ENCODE peak calls at places on chromosomes 2 and 18, in nine cellular contexts. X is mammary epithelial cell, V is uterus, K is Peyer's patch, Z is A673, P is ovary, H is psoas muscle, F is HepG2, A is breast epithelium. G is an unnamed sample. For H3K4me1 and H3K9me3, the result is how much of the 10 kb centered on the place peaks cover.

GRCh38 chr2:238872026-238872425 is 24.1 kb downstream of the TWIST2 start:
- DNase-seq in F (no peak), A (no peak), H (no peak), Z (no peak), V (no peak), P (no peak), K (no peak), X (no peak), G (no peak)

GRCh38 chr2:121596221-121597080 is 52.8 kb downstream of the CLASP1 start:
- DNase-seq in X (peak), H (no peak), P (peak), A (no peak), F (peak), V (no peak), K (peak), Z (peak), G (peak)

GRCh38 chr2:113755690-113756063 is 765 bp downstream of the SLC35F5 start:
- DNase-seq in K (peak), A (no peak), P (no peak), F (peak), Z (peak), H (no peak), V (no peak), X (peak), G (no peak)

GRCh38 chr2:174681983-174682577 is 82.2 kb downstream of the CHRNA1 start:
- DNase-seq in Z (no peak), P (peak), V (peak), F (no peak), K (peak), H (peak), A (no peak), X (no peak), G (peak)

GRCh38 chr2:227325824-227326195 is 759 bp downstream of the MFF start:
- DNase-seq in V (no peak), K (peak), P (peak), H (no peak), A (no peak), Z (peak), X (peak), F (peak), G (peak)

GRCh38 chr2:240500561-240501423 is 57.0 kb downstream of the ANKMY1 start:
- DNase-seq in F (no peak), P (no peak), X (no peak), K (no peak), Z (no peak), H (no peak), V (peak), A (no peak), G (peak)

GRCh38 chr2:32756074-32756727 is 128.4 kb downstream of the TTC27 start:
- DNase-seq in Z (no peak), F (no peak), P (no peak), H (no peak), X (no peak), V (no peak), A (no peak), K (no peak), G (no peak)

GRCh38 chr2:99881901-99882591 is 260.3 kb downstream of the AFF3 start:
- DNase-seq in K (no peak), A (no peak), X (peak), H (no peak), Z (peak), F (no peak), V (peak), P (no peak), G (no peak)

GRCh38 chr2:181952413-181953226 is 33.0 kb upstream of the PPP1R1C start:
- DNase-seq in V (no peak), X (no peak), Z (no peak), P (no peak), H (no peak), A (no peak), K (no peak), F (no peak), G (no peak)

GRCh38 chr2:219707496-219708285 is 80.3 kb downstream of the SLC4A3 start:
- DNase-seq in K (no peak), H (no peak), Z (no peak), V (no peak), X (no peak), F (no peak), A (no peak), P (no peak), G (no peak)

GRCh38 chr2:187500585-187501359 is 52.7 kb upstream of the CALCRL start:
- DNase-seq in K (no peak), V (no peak), Z (peak), P (no peak), A (no peak), F (peak), X (no peak), H (no peak), G (no peak)

GRCh38 chr2:212863185-212863588 is 288.2 kb downstream of the IKZF2 start:
- DNase-seq in A (no peak), X (peak), Z (peak), K (no peak), V (no peak), H (no peak), F (peak), P (no peak), G (peak)

GRCh38 chr18:69539404-69539803 is 138.7 kb downstream of the DOK6 start:
- DNase-seq in A (no peak), F (no peak), V (no peak), P (no peak), H (no peak), X (no peak), K (no peak), Z (no peak), G (no peak)

GRCh38 chr2:162030363-162030762 is 43.7 kb downstream of the DPP4 start:
- DNase-seq in Z (no peak), H (no peak), F (no peak), K (no peak), P (no peak), A (no peak), V (no peak), X (no peak), G (no peak)

GRCh38 chr2:162025121-162025911 is 48.7 kb downstream of the DPP4 start:
- DNase-seq in F (no peak), X (no peak), H (no peak), P (no peak), Z (no peak), V (no peak), A (no peak), K (no peak), G (no peak)

DNA sequence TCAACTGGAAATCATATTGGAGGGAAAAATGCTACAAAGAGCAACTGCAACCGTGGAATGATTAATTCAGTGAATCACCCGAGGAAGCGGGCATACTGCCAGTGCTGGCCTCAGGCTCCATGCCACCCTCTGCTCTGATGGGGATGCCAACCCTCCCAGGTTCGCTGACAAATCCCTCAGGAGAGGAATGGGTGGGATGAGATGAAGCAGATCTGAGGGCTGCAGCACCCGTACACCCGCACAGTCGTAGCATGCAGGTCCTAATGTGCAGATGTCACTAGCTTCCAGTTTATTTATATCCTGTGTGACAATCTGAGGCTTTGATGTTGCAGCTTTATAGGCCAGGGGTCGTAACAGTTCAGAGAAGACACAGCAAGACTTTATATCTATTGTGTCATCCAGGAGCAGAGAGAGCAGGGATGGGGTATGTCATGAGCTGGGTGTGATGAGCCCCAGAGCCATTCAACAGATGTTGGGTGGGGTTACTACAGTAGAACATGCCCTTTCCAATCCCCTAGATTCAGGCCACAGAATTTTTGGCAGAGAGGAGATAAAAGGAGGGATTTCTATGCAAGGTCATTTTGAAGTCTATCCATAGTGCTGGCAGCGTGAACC is 44.6 kb downstream of the DPP4 start:
- DNase-seq in F (peak), V (peak), H (peak), A (no peak), X (peak), K (no peak), P (no peak), Z (peak), G (no peak)
- H3K4me1 ChIP-seq in F (under half), V (under half), H (under half), A (under half), X (under half), K (under half), P (under half), Z (under half), G (under half)

DNA sequence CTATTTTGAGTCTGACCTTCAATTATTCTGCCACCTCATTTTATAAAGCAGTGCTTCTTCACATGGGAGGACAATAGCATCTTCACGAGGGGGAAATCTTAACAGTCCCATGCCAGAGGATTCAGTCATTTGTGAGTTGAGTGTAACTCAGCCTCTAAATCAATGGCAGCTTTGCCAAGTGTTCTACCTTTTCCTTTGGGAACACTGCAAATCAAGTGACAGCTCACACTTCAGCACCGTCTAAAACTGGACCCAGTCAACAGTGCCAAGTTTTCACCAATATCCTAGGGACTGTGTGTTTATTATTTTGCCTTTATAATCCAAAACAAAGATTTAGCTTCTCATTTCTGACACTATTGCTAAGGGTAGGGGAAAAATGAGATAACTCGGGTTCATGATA is 133.6 kb downstream of the FIGN start:
- DNase-seq in K (no peak), V (no peak), P (no peak), H (no peak), A (no peak), Z (no peak), F (no peak), X (no peak), G (no peak)
- H3K27ac ChIP-seq in K (no peak), V (no peak), P (no peak), H (no peak), A (no peak), Z (no peak), F (no peak), X (no peak), G (no peak)

DNA sequence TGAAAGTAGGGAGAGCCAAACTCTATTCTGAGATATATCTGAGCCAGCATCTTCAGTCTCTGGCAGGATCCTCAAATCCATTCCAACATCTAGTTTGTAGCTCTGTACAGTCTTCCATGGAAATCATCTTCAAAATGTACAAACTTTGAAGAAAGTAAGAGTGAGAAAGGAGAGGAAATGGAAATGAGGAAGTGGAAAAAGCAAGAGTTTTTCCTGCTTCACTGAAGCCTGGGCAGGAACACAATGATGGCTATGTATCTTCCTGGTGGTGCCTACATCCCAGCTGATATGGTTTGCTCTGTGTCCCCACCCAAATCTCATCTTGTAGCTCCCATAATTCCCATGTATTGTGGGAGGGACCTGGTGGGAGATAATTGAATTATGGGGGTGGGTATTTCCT is 4.1 kb upstream of the RPIA start:
- DNase-seq in V (no peak), X (no peak), Z (no peak), P (no peak), H (no peak), K (no peak), F (no peak), A (no peak), G (no peak)
- H3K9me3 ChIP-seq in V (under half), X (under half), Z (under half), P (under half), H (under half), K (under half), F (under half), A (under half), G (under half)

DNA sequence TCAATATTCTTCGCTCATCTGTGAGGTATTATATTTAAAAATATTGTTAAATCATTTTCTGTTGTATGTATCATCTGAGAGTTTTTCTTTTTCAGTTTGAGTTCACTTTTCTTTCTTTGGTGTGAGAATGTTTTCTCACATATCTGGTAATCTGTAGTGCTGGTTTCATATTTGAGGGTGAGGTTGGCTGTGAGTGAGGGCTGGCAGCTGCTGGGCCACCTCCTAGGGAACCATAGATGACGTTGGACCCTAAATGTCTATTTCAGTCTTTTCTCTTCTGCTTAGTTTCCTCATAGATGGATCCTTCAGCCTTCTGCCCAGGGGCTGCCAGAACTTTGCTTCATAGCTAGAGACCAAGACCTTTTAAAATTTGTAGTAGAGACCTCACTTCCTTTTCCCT is 33.5 kb downstream of the MGAT5 start:
- DNase-seq in A (no peak), X (no peak), H (no peak), F (no peak), P (no peak), Z (no peak), V (no peak), K (no peak), G (no peak)
- H3K4me1 ChIP-seq in A (under half), X (under half), H (under half), F (under half), P (under half), Z (under half), V (under half), K (under half), G (under half)

GRCh38 chr2:37742286-37742685 is 70.8 kb upstream of the CDC42EP3 start:
- DNase-seq in F (no peak), H (no peak), K (no peak), Z (no peak), A (no peak), V (no peak), X (no peak), P (no peak), G (no peak)
- H3K27ac ChIP-seq in F (no peak), H (no peak), K (no peak), Z (no peak), A (no peak), V (peak), X (no peak), P (no peak), G (no peak)

GRCh38 chr18:78127041-78127440 is 852.6 kb upstream of the SALL3 start:
- DNase-seq in A (no peak), V (no peak), H (no peak), Z (no peak), K (no peak), F (no peak), X (no peak), P (no peak), G (no peak)

GRCh38 chr18:78126106-78126505 is 853.5 kb upstream of the SALL3 start:
- DNase-seq in X (no peak), F (no peak), V (no peak), H (no peak), K (no peak), Z (no peak), A (no peak), P (no peak), G (no peak)

GRCh38 chr18:78123144-78123909 is 856.3 kb upstream of the SALL3 start:
- DNase-seq in F (no peak), K (no peak), V (no peak), Z (no peak), A (no peak), P (no peak), X (no peak), H (no peak), G (no peak)

GRCh38 chr18:78125497-78125896 is 854.1 kb upstream of the SALL3 start:
- DNase-seq in F (no peak), Z (no peak), V (no peak), A (no peak), P (no peak), H (no peak), K (no peak), X (no peak), G (no peak)

DNA sequence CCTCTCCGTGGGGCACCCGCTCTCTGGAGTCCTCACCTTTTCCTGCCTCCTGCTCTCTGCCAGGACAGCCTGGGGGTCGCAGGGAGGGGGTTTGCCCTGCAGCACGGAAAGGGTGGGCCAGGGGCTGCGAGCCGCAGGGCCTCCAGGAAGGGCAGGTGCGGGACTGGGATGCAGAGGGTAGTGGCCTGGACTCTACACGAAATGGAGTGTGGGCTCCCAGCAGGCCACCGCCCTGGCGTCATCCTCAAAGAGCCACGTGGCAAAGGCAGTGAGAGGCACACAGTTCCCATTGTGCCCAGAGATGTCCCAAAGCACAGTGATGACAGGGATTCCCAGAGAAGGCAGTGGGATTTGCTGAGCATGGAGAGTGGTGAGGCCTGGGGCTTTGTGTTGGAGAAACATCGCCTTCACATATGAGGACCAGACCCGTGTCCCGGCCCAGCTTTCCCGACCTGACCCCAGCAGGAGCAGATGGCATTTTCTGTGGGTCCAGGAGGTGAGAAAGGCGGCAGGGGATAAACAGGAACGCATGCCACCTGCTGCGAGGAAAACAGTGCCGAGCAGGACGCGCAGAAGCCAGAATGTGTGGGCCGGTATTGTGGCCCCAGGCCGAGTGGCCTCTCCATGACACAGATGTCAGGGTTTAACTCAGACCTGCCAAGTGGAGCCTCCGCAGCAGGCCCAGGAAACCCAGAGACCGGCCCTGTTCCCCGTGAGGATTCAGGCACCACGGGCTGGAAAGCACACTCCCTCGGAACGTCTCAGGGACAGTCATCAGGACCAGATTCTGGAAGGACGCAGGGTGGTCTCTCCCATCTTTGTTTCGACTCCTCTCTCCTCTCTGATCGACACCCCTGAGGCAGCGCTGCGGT is 855.5 kb upstream of the SALL3 start:
- DNase-seq in X (no peak), V (no peak), Z (no peak), K (no peak), A (no peak), H (no peak), F (no peak), P (no peak), G (no peak)
- H3K9me3 ChIP-seq in X (half or more), V (under half), Z (half or more), K (under half), A (under half), H (under half), F (under half), P (under half), G (under half)

GRCh38 chr18:31244737-31245432 is 73.1 kb upstream of the DSG1 start:
- DNase-seq in X (peak), A (no peak), F (peak), V (no peak), H (no peak), Z (no peak), P (no peak), K (no peak), G (no peak)
- H3K4me1 ChIP-seq in X (half or more), A (under half), F (half or more), V (under half), H (under half), Z (under half), P (under half), K (under half), G (under half)

GRCh38 chr2:216210711-216211131 is 101.6 kb downstream of the XRCC5 start:
- DNase-seq in K (no peak), X (no peak), A (no peak), F (no peak), H (no peak), Z (no peak), P (no peak), V (no peak), G (no peak)
- H3K27ac ChIP-seq in K (no peak), X (no peak), A (peak), F (no peak), H (no peak), Z (no peak), P (no peak), V (no peak), G (no peak)

DNA sequence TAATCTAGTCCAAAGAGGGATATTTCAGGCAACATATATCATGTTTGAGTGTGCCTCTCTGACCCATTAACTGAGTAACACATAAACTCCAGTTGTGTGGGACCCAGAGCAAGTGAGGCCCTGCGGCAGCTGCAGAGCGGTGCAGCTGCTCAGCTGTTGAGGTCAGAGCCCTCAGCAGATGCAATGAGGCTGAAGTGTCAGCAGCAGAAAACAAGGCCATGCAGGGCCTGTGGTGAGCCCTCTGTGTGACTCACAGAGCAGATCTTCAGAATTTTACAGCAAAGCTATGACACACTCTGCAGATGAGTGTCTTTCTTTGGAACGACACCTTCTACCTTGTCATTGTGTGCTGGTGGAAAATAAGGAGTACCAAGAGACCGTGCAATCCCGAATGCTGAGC is 168.5 kb downstream of the CBLN2 start:
- DNase-seq in F (no peak), Z (no peak), X (no peak), P (no peak), K (no peak), V (no peak), A (no peak), H (no peak), G (no peak)
- H3K9me3 ChIP-seq in F (under half), Z (under half), X (under half), P (under half), K (under half), V (under half), A (under half), H (under half), G (under half)

DNA sequence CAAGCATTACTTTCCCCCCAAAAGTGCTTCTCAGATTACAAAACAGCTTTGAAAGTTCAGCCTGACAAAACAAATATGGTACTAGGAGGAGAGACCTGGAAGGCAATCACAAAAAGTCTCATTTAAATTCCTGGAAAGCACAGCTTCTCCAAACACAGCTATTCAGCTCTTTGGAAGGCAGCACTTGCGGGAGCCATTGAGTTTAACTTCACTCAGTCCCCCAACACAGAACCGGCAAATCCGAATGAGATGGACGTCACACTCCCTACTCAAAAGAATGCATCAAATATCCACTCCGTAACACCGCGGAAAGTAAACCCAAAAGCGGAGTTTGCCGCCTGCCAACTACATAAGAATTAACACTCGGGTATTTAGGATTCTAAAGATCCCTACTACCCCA is 641 bp downstream of the ST6GAL2 start:
- DNase-seq in P (no peak), H (no peak), F (no peak), Z (no peak), K (no peak), A (no peak), X (peak), V (no peak), G (no peak)
- H3K4me1 ChIP-seq in P (under half), H (under half), F (under half), Z (under half), K (under half), A (under half), X (under half), V (under half), G (under half)